ENCODE peak calls at places on chromosome 14, in four cellular contexts. R is IMR-90, F is H1, C is H9. K is an unnamed sample.

GRCh38 chr14:84404246-84404645 is 1125.7 kb upstream of the FLRT2 start:
- DNase-seq in C (no peak), F (no peak), R (no peak), K (no peak)

GRCh38 chr14:61747342-61747741 is 14.9 kb upstream of the SNAPC1 start:
- DNase-seq in F (no peak), R (no peak), C (no peak), K (no peak)

GRCh38 chr14:96895658-96896271 is 98.6 kb downstream of the VRK1 start:
- DNase-seq in F (no peak), R (no peak), C (no peak), K (no peak)

GRCh38 chr14:71012888-71013287 is 105.6 kb downstream of the PCNX1 start:
- DNase-seq in R (no peak), C (no peak), F (no peak), K (no peak)

GRCh38 chr14:24734917-24735500 is 101.0 kb upstream of the GZMB start:
- DNase-seq in F (no peak), R (peak; percentile 69), C (no peak), K (peak; percentile 82)

GRCh38 chr14:41597647-41598046 is 9.0 kb upstream of the LRFN5 start:
- DNase-seq in C (peak; percentile 83), F (no peak), R (no peak), K (no peak)

GRCh38 chr14:34018564-34019244 is 67.8 kb upstream of the EGLN3 start:
- DNase-seq in F (no peak), R (no peak), C (no peak), K (no peak)

GRCh38 chr14:29584992-29585391 is 342.7 kb downstream of the PRKD1 start:
- DNase-seq in F (no peak), C (peak; percentile 30), R (peak; percentile 94), K (peak; percentile 59)

GRCh38 chr14:50082308-50082742 is 34.0 kb downstream of the VCPKMT start:
- DNase-seq in R (no peak), C (no peak), F (no peak), K (no peak)

GRCh38 chr14:71606064-71606463 is 326.2 kb upstream of the RGS6 start:
- DNase-seq in F (no peak), R (no peak), C (no peak), K (no peak)

GRCh38 chr14:56125772-56126411 is 7.7 kb downstream of the PELI2 start:
- DNase-seq in R (no peak), C (no peak), F (no peak), K (no peak)

GRCh38 chr14:64786296-64787149 is 82.3 kb downstream of the PLEKHG3 start:
- DNase-seq in C (no peak), R (peak; percentile 56), F (no peak), K (no peak)

GRCh38 chr14:64787619-64788018 is 83.4 kb downstream of the PLEKHG3 start:
- DNase-seq in R (no peak), C (no peak), F (no peak), K (no peak)

GRCh38 chr14:64782196-64782595 is 78.0 kb downstream of the PLEKHG3 start:
- DNase-seq in F (no peak), C (no peak), R (no peak), K (no peak)

GRCh38 chr14:64779472-64779871 is 75.2 kb downstream of the PLEKHG3 start:
- DNase-seq in R (no peak), F (no peak), C (no peak), K (no peak)

DNA sequence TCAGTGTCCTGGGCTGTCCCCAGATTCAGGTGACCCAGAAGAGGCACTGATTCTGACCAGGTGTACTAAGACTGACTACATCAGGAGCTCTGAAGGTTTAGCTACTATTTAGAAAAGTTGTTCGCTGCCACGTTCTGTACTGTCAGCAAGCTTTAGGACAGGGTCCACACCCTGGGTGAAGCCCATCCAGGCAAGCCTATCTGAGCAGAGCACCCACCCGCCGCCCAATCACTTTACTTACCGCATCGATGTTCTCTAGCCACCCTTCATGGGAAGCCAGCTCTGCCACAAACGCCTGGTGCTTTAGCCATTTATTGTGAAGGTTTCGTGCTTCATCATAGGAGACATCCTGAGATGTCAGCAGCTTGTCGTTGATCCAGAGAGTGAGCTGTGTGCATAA is 79.8 kb downstream of the PLEKHG3 start:
- DNase-seq in R (no peak), F (no peak), C (no peak), K (no peak)
- H2BK15ac ChIP-seq in R (no peak overlapping the region), F (no peak overlapping the region), C (no peak overlapping the region), K (no peak overlapping the region)

GRCh38 chr14:75301666-75302325 is 23.2 kb downstream of the FOS start:
- DNase-seq in R (no peak), F (no peak), C (no peak), K (no peak)

GRCh38 chr14:75297417-75298040 is 18.9 kb downstream of the FOS start:
- DNase-seq in F (no peak), R (no peak), C (no peak), K (no peak)

GRCh38 chr14:75298187-75298985 is 19.8 kb downstream of the FOS start:
- DNase-seq in R (no peak), F (no peak), C (no peak), K (no peak)

GRCh38 chr14:75299064-75299463 is 20.4 kb downstream of the FOS start:
- DNase-seq in C (no peak), R (no peak), F (no peak), K (peak; percentile 59)

GRCh38 chr14:75299576-75299975 is 20.9 kb downstream of the FOS start:
- DNase-seq in F (no peak), C (no peak), R (no peak), K (no peak)
- H3K56ac ChIP-seq in F (no peak overlapping the region), C (no peak overlapping the region), R (no peak overlapping the region), K (no peak overlapping the region)

DNA sequence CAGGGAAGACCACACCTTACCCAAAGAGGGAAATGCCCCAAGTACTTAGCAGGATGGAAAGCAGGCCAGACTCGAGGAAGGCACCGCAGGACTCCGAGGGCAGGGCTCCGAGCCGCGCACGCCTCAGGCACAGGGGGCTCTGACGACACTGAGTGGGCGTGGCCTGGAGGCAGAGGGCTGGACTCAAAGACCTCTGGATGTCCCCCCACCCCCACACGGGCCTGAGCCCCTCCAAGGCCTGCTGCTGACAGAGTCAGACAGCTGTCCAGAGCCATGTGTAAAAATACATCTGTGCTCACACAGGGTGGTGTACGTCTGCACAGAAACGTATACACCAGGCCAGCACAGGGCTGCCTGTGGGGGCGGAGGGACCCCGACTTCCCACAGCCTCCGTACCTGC is 1.4 kb downstream of the AKT1 start:
- DNase-seq in R (peak; percentile 66), F (peak; percentile 46), C (peak; percentile 79), K (peak; percentile 90)
- H2BK15ac ChIP-seq in R (no peak overlapping the region), F (no peak overlapping the region), C (no peak overlapping the region), K (no peak overlapping the region)

GRCh38 chr14:103531421-103532215 is 2.6 kb downstream of the TRMT61A start:
- DNase-seq in F (no peak), R (no peak), C (no peak), K (no peak)

GRCh38 chr14:103530390-103530789 is 1.4 kb downstream of the TRMT61A start:
- DNase-seq in F (no peak), R (peak; percentile 13), C (peak; percentile 73), K (peak; percentile 62)

GRCh38 chr14:103532216-103533136 is 3.5 kb downstream of the TRMT61A start:
- DNase-seq in C (no peak), R (no peak), F (no peak), K (no peak)

GRCh38 chr14:103529383-103530365 is 678 bp downstream of the TRMT61A start:
- DNase-seq in C (peak; percentile 27), F (no peak), R (no peak), K (no peak)

DNA sequence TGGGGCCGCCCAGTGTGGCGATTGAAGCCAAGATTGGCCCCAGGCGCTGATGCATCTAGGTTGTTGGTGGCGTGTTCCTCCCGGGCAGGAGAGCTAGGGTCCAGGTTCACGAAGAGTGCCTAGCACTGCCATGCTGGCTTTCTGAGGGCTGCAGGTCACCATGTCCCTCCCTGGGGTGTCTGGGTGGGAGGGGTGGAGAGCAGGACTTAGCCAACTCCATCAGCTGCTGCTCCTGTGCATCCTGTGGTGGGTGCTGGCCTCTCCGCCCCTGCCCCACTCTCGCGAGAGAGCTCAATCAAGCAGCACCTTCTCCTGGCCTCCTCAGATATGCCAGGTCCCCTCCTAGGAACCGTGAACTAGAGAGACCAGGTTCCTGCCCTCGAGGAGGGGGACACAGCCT is 1.8 kb downstream of the TRMT61A start:
- DNase-seq in C (no peak), R (no peak), F (no peak), K (no peak)
- H3K56ac ChIP-seq in C (no peak overlapping the region), R (no peak overlapping the region), F (no peak overlapping the region), K (no peak overlapping the region)

GRCh38 chr14:93790966-93791365 is 2.7 kb upstream of the PRIMA1 start:
- DNase-seq in F (no peak), R (no peak), C (no peak), K (peak; percentile 74)

GRCh38 chr14:93789366-93790130 is 1.3 kb upstream of the PRIMA1 start:
- DNase-seq in F (no peak), C (peak; percentile 54), R (no peak), K (peak; percentile 65)

GRCh38 chr14:93787465-93788306 is 599 bp downstream of the PRIMA1 start:
- DNase-seq in C (peak; percentile 78), F (no peak), R (no peak), K (peak; percentile 67)

GRCh38 chr14:93788307-93788556 is at the start of gene PRIMA1:
- DNase-seq in F (no peak), C (no peak), R (no peak), K (no peak)

DNA sequence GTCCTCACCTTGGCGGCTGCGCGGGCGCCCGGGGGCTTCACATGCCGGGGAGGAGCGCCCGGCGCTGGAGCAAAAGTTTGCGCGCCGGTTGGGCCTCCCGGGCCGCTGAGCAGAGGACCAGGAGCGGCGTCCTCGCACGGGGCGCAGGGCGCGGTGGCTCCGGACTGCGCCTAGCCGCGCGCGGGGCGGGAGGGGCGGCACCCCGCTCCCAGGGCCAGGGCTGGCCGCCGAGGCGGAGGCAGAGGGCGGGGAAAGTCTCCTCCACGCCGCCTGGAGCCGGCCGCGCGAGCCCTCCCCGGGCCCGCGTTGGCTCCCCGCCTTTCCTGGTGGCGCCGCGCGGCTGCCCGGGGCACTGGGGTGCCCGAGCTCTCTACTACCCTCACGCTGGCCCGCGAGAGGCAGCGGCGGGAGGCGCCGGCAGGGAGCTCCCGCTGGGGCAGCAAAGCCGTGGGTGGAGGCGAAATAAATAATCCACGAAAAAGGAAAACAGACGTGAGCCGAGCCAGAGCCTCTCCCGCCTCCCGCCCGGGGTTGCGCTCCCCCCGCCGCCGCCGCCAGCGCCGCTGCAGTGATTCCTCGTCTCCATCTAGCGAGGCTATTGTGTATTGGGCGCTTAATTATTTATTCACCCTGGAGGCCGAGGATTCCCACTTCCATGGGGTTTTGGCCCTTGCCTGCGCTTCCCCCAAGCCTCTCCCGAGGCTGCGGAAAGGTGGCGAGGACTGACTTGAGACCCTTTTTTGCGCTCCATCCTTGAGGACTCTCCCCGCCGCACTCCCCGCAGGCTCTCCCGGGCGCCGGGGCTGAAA is 476 bp upstream of the PRIMA1 start:
- DNase-seq in C (peak; percentile 66), F (no peak), R (no peak), K (peak; percentile 83)
- H2BK15ac ChIP-seq in C (no peak overlapping the region), F (no peak overlapping the region), R (no peak overlapping the region), K (no peak overlapping the region)

DNA sequence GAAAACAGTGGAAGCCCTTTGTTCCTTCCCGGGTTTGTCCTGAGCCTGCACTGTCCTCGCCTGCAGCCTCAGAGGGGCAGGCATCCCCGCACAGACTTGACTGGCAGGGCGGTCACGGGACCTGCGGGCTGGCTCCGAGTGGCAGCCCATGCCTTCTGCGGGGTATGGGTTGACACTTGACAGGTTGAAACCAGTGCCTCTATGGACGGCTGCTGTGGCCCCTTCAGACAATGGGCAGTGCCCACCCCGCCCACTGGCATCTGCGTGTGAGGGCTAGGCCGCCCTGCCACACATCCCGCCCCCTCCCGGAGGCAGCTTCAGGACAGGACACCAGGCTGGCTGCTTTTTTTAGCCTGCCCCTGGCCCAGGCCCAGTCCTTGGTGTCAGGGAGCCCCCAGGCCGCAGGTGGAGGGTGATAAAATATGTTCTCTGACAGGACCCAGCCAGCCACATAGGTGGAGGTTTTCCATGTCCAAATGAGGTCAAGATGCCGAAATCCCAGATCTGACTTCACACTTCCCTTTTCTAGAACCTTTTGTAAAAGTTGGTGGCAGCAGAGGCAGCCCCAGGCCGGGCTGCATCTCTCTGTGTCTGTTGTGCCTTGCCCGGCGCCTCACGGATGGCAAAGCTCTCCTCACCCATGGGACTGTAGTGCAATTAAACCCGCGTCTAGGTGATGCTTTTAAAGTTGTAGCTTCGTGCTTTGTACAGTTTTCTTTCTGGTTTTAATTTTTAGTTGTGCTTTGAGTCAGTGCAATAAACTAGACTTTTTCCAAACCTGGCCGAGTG is 10.0 kb downstream of the ANKRD9 start:
- DNase-seq in C (peak; percentile 27), R (no peak), F (no peak), K (no peak)
- H3K56ac ChIP-seq in C (no peak overlapping the region), R (no peak overlapping the region), F (no peak overlapping the region), K (no peak overlapping the region)